ENCODE peak calls at places on chromosomes 4 and X, in six cellular contexts. B is CD8-positive, alpha-beta memory T cell; H is cardiac muscle cell; I is testis; U is colonic mucosa; C is GM23248. R is an unnamed sample. For H3K4me1, the result is how much of the 10 kb centered on the place peaks cover.

GRCh38 chr4:138897818-138898226 is 117.8 kb upstream of the NOCT start:
- DNase-seq in H (no peak), C (peak), I (no peak), B (no peak), U (no peak), R (no peak)

GRCh38 chrX:37454537-37455285 is 105.5 kb downstream of the PRRG1 start:
- DNase-seq in U (peak), C (peak), H (no peak), I (no peak), B (no peak), R (no peak)

GRCh38 chr4:167117273-167117672 is 117.0 kb downstream of the SPOCK3 start:
- DNase-seq in I (no peak), U (no peak), B (no peak), H (no peak), C (no peak), R (no peak)

GRCh38 chr4:34182346-34182745 is 2062.0 kb downstream of the ARAP2 start:
- DNase-seq in I (no peak), B (no peak), C (peak), U (no peak), H (no peak), R (no peak)

GRCh38 chr4:33625762-33626161 is 2618.6 kb downstream of the ARAP2 start:
- DNase-seq in B (no peak), C (no peak), H (peak), U (no peak), I (no peak), R (no peak)

GRCh38 chr4:178599521-178599920 is 1157.3 kb upstream of the AGA start:
- DNase-seq in C (no peak), I (no peak), B (no peak), U (no peak), H (peak), R (no peak)

GRCh38 chrX:151985955-151986354 is 11.5 kb upstream of the GABRE start:
- DNase-seq in U (peak), B (no peak), C (peak), H (no peak), I (no peak), R (no peak)

GRCh38 chrX:131764224-131764623 is 220.3 kb downstream of the OR13H1 start:
- DNase-seq in I (no peak), C (no peak), B (no peak), U (no peak), H (no peak), R (no peak)

GRCh38 chr4:48269861-48270515 is 350 bp upstream of the TEC start:
- DNase-seq in H (peak), I (peak), U (peak), C (peak), B (peak), R (peak)

GRCh38 chrX:134849390-134849789 is 141.4 kb upstream of the SMIM10 start:
- DNase-seq in H (no peak), I (no peak), B (no peak), U (no peak), C (peak), R (no peak)

GRCh38 chr4:76174216-76174615 is 26.0 kb upstream of the NUP54 start:
- DNase-seq in U (no peak), B (no peak), C (no peak), H (no peak), I (no peak), R (no peak)

GRCh38 chrX:28586891-28587635 is at the start of gene IL1RAPL1:
- DNase-seq in B (no peak), I (peak), C (peak), H (peak), U (no peak), R (no peak)

GRCh38 chr4:87896020-87896621 is 63.4 kb downstream of the MEPE start:
- DNase-seq in U (no peak), I (no peak), B (no peak), C (peak), H (no peak), R (no peak)

GRCh38 chrX:28920554-28920953 is 333.3 kb downstream of the IL1RAPL1 start:
- DNase-seq in U (no peak), H (peak), B (no peak), I (no peak), C (no peak), R (no peak)

GRCh38 chrX:103120748-103121147 is 27.8 kb upstream of the NXF3 start:
- DNase-seq in B (no peak), C (no peak), I (no peak), U (no peak), H (peak), R (no peak)

GRCh38 chr4:76532810-76533209 is 97.8 kb downstream of the SHROOM3 start:
- DNase-seq in U (no peak), B (no peak), I (no peak), C (no peak), H (no peak), R (no peak)

GRCh38 chr4:39657465-39657864 is 18.8 kb upstream of the SMIM14 start:
- DNase-seq in H (no peak), B (no peak), C (no peak), U (no peak), I (no peak), R (no peak)

GRCh38 chr4:185775792-185776555 is 36.0 kb downstream of the SORBS2 start:
- DNase-seq in U (no peak), B (no peak), C (peak), I (no peak), H (peak), R (no peak)

GRCh38 chr4:78325244-78326187 is 226.1 kb upstream of the ANXA3 start:
- DNase-seq in B (no peak), U (no peak), I (no peak), H (no peak), C (peak), R (no peak)

GRCh38 chrX:47540754-47541538 is 20.1 kb upstream of the ARAF start:
- DNase-seq in I (peak), U (peak), H (peak), B (no peak), C (peak), R (peak)

GRCh38 chr4:145907363-145907762 is 31.3 kb downstream of the ZNF827 start:
- DNase-seq in B (no peak), I (no peak), C (no peak), H (no peak), U (no peak), R (no peak)

GRCh38 chr4:14943749-14944148 is 58.5 kb upstream of the CPEB2 start:
- DNase-seq in U (no peak), I (no peak), C (no peak), B (no peak), H (no peak), R (no peak)

GRCh38 chr4:28313729-28314713 is 1453.4 kb downstream of the STIM2 start:
- DNase-seq in I (no peak), U (no peak), C (no peak), H (no peak), B (no peak), R (no peak)

GRCh38 chrX:39675619-39676018 is 422.1 kb downstream of the BCOR start:
- DNase-seq in H (no peak), I (peak), C (peak), B (no peak), U (peak), R (no peak)

GRCh38 chrX:15269120-15269519 is 763 bp downstream of the ASB9 start:
- DNase-seq in U (no peak), H (no peak), I (no peak), C (no peak), B (no peak), R (no peak)

GRCh38 chr4:173211838-173212237 is 43.2 kb downstream of the GALNT7 start:
- DNase-seq in C (peak), H (peak), I (no peak), U (no peak), B (no peak), R (no peak)

GRCh38 chrX:14398725-14399124 is 130.6 kb upstream of the GLRA2 start:
- DNase-seq in B (no peak), U (peak), H (no peak), C (peak), I (no peak), R (no peak)

GRCh38 chrX:155747520-155747919 is 133.6 kb upstream of the VAMP7 start:
- DNase-seq in B (no peak), I (no peak), C (peak), U (peak), H (no peak), R (peak)

GRCh38 chr4:31069151-31069550 is 349.0 kb downstream of the PCDH7 start:
- DNase-seq in I (no peak), B (no peak), C (no peak), H (no peak), U (no peak), R (no peak)

GRCh38 chrX:78124304-78124703 is 15.1 kb downstream of the TAF9B start:
- DNase-seq in I (no peak), C (peak), B (no peak), U (no peak), H (no peak), R (no peak)

GRCh38 chr4:150283689-150284088 is 205.4 kb downstream of the DCLK2 start:
- DNase-seq in I (no peak), U (no peak), H (no peak), C (peak), B (no peak), R (no peak)

GRCh38 chrX:72306085-72306801 is 529 bp upstream of the CITED1 start:
- DNase-seq in C (peak), U (no peak), I (no peak), B (no peak), H (peak), R (no peak)

GRCh38 chr4:147049940-147050852 is 104.5 kb upstream of the TTC29 start:
- DNase-seq in B (no peak), U (no peak), I (no peak), C (peak), H (peak), R (no peak)

GRCh38 chr4:54745031-54745770 is 87.4 kb downstream of the KIT start:
- DNase-seq in I (no peak), C (peak), H (no peak), B (no peak), U (no peak), R (no peak)

GRCh38 chr4:14679906-14680305 is 322.4 kb upstream of the CPEB2 start:
- DNase-seq in H (no peak), U (no peak), C (no peak), I (no peak), B (no peak), R (no peak)

GRCh38 chr4:98470366-98470765 is 188.0 kb downstream of the TSPAN5 start:
- DNase-seq in U (no peak), I (no peak), B (no peak), C (no peak), H (no peak), R (no peak)
- H3K4me1 ChIP-seq in U (under half), I (under half), B (under half), C (under half), H (under half), R (under half)

DNA sequence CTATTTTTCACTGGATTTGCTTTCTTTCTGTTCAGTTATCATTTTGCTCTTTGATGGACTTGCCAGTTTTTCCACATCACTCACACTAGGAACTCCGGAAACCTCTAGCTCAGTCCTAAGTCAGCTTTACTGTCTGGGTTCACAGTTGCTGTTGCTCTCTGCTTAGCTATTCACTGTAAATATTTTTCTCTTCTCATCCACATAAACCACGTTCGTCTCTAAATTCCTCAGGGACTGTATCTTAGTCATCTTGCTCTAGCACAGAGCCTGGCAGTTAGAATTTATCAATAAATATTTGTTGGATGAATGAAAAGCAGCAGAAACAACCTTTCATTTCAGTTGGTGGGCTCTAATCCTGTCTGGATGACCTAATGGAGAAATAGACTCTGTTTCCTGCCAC is 119.4 kb upstream of the DMD start:
- DNase-seq in H (no peak), U (no peak), I (no peak), B (no peak), C (no peak), R (no peak)
- H3K4me1 ChIP-seq in H (under half), U (under half), I (under half), B (under half), C (under half), R (under half)

GRCh38 chr4:41532336-41532735 is 5.6 kb upstream of the LIMCH1 start:
- DNase-seq in C (no peak), U (no peak), B (no peak), I (no peak), H (no peak), R (no peak)
- H3K4me1 ChIP-seq in C (under half), U (under half), B (under half), I (under half), H (under half), R (under half)

DNA sequence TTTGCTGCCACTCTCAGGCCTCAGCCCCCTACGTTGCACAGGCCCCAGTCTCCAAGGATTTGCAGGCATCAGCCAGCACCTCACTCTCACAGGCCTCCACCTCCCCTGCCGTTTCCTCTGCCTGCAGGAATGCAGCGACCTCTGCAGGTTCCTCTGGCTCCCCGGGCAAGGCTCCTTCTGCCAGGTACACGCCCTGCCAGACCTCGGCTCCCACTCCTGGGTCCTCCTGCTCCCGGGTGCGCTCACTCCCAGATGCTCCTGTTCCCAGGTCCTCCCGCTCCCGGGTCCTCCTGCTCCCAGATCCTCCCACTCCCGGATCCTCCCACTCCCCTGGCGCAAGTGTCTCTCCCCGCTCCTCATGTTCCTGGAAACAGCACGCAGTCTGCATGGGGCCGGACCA is 144.4 kb upstream of the RADX start:
- DNase-seq in H (no peak), U (no peak), I (peak), B (no peak), C (no peak), R (no peak)
- H3K4me1 ChIP-seq in H (under half), U (under half), I (under half), B (under half), C (under half), R (under half)

GRCh38 chr4:4855293-4856070 is 4.0 kb upstream of the MSX1 start:
- DNase-seq in C (no peak), U (no peak), H (no peak), I (no peak), B (no peak), R (no peak)

GRCh38 chr4:4857809-4858508 is 1.5 kb upstream of the MSX1 start:
- DNase-seq in I (no peak), U (no peak), H (no peak), C (no peak), B (no peak), R (no peak)

GRCh38 chr4:4857001-4857808 is 2.3 kb upstream of the MSX1 start:
- DNase-seq in B (no peak), C (no peak), I (no peak), H (no peak), U (no peak), R (no peak)

GRCh38 chr4:4854649-4855292 is 4.7 kb upstream of the MSX1 start:
- DNase-seq in I (no peak), C (no peak), B (no peak), H (no peak), U (no peak), R (no peak)

GRCh38 chr4:4856071-4857000 is 3.1 kb upstream of the MSX1 start:
- DNase-seq in H (no peak), C (peak), B (no peak), I (no peak), U (no peak), R (no peak)
- H3K4me1 ChIP-seq in H (under half), C (under half), B (under half), I (under half), U (under half), R (half or more)

GRCh38 chr4:110195561-110196205 is 2.7 kb downstream of the ELOVL6 start:
- DNase-seq in B (no peak), H (no peak), I (no peak), U (peak), C (peak), R (no peak)
- H3K4me1 ChIP-seq in B (under half), H (under half), I (under half), U (under half), C (under half), R (under half)

GRCh38 chrX:19568422-19568821 is 53.1 kb upstream of the MAP3K15 start:
- DNase-seq in C (no peak), U (no peak), B (no peak), H (no peak), I (no peak), R (no peak)

GRCh38 chrX:19571708-19572107 is 56.4 kb upstream of the MAP3K15 start:
- DNase-seq in I (no peak), H (no peak), C (no peak), B (no peak), U (no peak), R (no peak)

GRCh38 chrX:19569930-19570329 is 54.6 kb upstream of the MAP3K15 start:
- DNase-seq in C (no peak), B (no peak), U (no peak), H (no peak), I (no peak), R (no peak)

GRCh38 chrX:19566359-19567141 is 51.2 kb upstream of the MAP3K15 start:
- DNase-seq in C (peak), H (no peak), I (no peak), U (no peak), B (no peak), R (no peak)

DNA sequence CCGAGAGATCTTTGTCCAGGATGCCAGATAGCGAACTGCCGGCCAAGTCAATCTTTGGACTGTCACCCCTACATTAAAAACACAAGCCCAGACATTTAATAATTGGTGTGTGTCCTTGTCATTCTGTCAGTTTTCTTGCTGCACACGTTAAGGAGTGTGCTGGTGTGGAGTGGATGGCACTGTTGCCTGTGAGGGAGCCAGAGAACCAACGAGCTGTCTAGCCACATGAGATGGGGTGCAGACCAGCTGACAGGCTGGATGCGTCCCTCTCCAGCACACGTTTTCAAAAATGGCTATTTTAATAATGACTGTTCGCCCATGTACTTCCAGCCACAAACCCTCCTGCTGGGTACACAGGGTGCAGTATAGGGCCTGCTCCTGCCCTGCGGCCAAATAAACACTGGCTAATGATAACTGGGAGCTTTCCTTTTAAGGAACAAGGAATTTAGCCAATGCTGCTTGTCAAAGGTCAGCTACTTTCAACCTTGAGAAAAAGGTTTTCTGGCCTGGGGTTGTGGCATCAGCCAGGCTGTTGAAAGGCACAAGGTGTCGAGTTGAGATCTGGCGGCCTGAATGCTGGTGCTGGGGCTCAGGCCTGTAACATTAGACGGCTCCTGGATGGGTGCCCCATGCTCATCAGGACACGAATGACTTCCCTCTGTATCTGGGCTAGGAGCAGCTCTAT is 54.0 kb upstream of the MAP3K15 start:
- DNase-seq in C (no peak), U (no peak), B (no peak), I (no peak), H (peak), R (no peak)
- H3K4me1 ChIP-seq in C (under half), U (under half), B (under half), I (under half), H (under half), R (under half)

GRCh38 chr4:89226665-89227572 is 80.7 kb downstream of the GPRIN3 start:
- DNase-seq in U (peak), C (peak), I (peak), H (peak), B (peak), R (peak)

DNA sequence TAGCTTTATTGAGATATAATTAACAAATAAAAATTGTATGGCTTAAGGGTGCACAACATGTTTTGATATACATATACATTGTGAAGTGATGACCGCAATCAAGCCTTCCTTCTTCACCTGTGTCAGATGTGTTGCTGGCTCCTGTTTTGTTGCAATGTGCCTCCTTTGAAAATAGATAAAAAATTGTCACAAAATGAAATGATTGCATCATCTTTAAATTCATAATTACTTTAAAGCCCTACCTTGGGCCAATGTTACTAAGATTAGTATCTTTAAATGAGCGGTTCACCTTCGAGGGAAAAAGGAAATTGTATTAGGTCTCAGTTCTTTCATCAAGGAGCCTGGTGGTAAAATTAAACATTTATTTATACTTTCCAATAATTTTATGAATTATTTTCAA is 77.3 kb downstream of the GPRIN3 start:
- DNase-seq in U (no peak), B (no peak), I (no peak), H (no peak), C (no peak), R (no peak)
- H3K4me1 ChIP-seq in U (under half), B (under half), I (under half), H (under half), C (under half), R (under half)

GRCh38 chrX:140389331-140389730 is 115.5 kb downstream of the SOX3 start:
- DNase-seq in B (no peak), I (no peak), U (no peak), H (no peak), C (no peak), R (peak)

GRCh38 chrX:140391313-140391712 is 113.6 kb downstream of the SOX3 start:
- DNase-seq in I (no peak), B (no peak), C (no peak), H (no peak), U (no peak), R (no peak)

GRCh38 chrX:140393507-140393906 is 111.4 kb downstream of the SOX3 start:
- DNase-seq in H (no peak), I (no peak), B (no peak), C (no peak), U (no peak), R (no peak)
- H3K4me1 ChIP-seq in H (under half), I (under half), B (under half), C (under half), U (under half), R (under half)

R was measured in stomach.